ENCODE peak calls at places on chromosomes 12 and 14, in seven cellular contexts. Z is heart right ventricle, E is mucosa of descending colon, X is cardiac fibroblast, C is stomach, V is fibroblast of pulmonary artery, N is sigmoid colon. K is an unnamed sample.

GRCh38 chr14:53915364-53916014 is 41.1 kb downstream of the BMP4 start:
- DNase-seq in Z (no peak), E (no peak), X (peak; percentile 34), C (no peak), V (no peak), N (no peak), K (no peak)

GRCh38 chr14:22493753-22494152 is 95.3 kb downstream of the DAD1 start:
- DNase-seq in Z (no peak), E (no peak), X (no peak), C (no peak), V (no peak), N (no peak), K (no peak)

GRCh38 chr14:73795974-73796373 is 55.7 kb upstream of the PTGR2 start:
- DNase-seq in Z (no peak), E (peak; percentile 85), X (peak; percentile 46), C (peak; percentile 63), V (no peak), N (peak; percentile 43), K (no peak)

GRCh38 chr12:109625131-109625559 is 51.6 kb downstream of the MVK start:
- DNase-seq in Z (peak; percentile 40), E (no peak), X (peak; percentile 13), C (no peak), V (peak; percentile 13), N (no peak), K (no peak)

GRCh38 chr12:132524405-132524804 is 34.5 kb downstream of the FBRSL1 start:
- DNase-seq in Z (no peak), E (no peak), X (peak; percentile 6), C (peak; percentile 90), V (no peak), N (no peak), K (peak; percentile 36)

GRCh38 chr12:127750076-127750840 is 516.7 kb upstream of the TMEM132C start:
- DNase-seq in Z (no peak), E (no peak), X (no peak), C (no peak), V (no peak), N (no peak), K (no peak)

GRCh38 chr14:104112609-104113571 is 25.5 kb upstream of the KIF26A start:
- DNase-seq in Z (no peak), E (peak; percentile 32), X (no peak), C (peak; percentile 21), V (no peak), N (no peak), K (no peak)

GRCh38 chr12:71303199-71303598 is 136.4 kb upstream of the LGR5 start:
- DNase-seq in Z (no peak), E (no peak), X (no peak), C (no peak), V (no peak), N (no peak), K (no peak)

GRCh38 chr14:64659366-64659765 is 44.9 kb upstream of the PLEKHG3 start:
- DNase-seq in Z (no peak), E (no peak), X (no peak), C (no peak), V (no peak), N (no peak), K (no peak)

GRCh38 chr14:30906752-30907658 is 32.6 kb downstream of the COCH start:
- DNase-seq in Z (no peak), E (no peak), X (peak; percentile 52), C (no peak), V (peak; percentile 57), N (no peak), K (no peak)
- TF ChIP-seq CTCF in Z (peak; percentile 29), E (no peak), X (peak; percentile 24), C (no peak), V (peak; percentile 44), N (no peak), K (peak; percentile 31)

GRCh38 chr14:83297361-83297760 is 1763.7 kb upstream of the SEL1L start:
- DNase-seq in Z (no peak), E (no peak), X (no peak), C (no peak), V (no peak), N (no peak), K (no peak)

GRCh38 chr14:83294941-83295340 is 1761.3 kb upstream of the SEL1L start:
- DNase-seq in Z (no peak), E (no peak), X (peak; percentile 6), C (no peak), V (peak; percentile 40), N (no peak), K (no peak)

DNA sequence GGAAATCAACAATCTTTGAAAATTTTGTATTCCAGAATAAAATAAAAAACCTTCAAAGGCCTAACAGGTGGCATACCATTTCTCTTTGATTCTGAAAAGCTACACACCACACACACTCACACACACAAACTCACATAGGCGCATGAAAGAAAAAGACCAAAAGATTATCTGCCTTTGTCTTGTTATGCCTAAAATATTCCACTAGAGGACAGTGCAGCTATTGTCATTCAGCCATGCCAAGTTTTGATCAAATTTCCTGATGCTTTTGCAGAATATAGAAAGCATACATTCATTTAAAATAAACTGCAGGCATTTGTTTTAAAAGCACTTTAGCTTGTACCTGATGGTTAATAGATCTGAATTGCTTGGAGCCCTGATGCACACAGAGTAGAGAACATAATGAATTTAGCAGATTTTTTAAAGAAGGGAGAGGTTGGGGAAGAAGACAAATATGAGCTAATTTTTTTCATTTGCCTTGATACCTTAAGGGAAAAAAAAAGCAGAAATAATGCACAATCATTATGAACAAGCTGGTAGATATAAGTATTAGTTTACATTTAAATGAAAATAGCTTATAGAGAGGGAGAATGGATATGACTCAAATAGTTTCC is 1766.9 kb upstream of the SEL1L start:
- DNase-seq in Z (no peak), E (no peak), X (peak; percentile 56), C (no peak), V (peak; percentile 60), N (no peak), K (peak; percentile 45)
- TF ChIP-seq CTCF in Z (peak; percentile 76), E (peak; percentile 39), X (peak; percentile 78), C (no peak), V (peak; percentile 98), N (peak; percentile 50), K (peak; percentile 92)

GRCh38 chr12:59322473-59322872 is 273.4 kb upstream of the SLC16A7 start:
- DNase-seq in Z (no peak), E (no peak), X (no peak), C (peak; percentile 70), V (no peak), N (no peak), K (peak; percentile 28)
- TF ChIP-seq CTCF in Z (no peak), E (no peak), X (no peak), C (no peak), V (no peak), N (no peak), K (no peak)

GRCh38 chr12:13980548-13981295 is 680 bp downstream of the GRIN2B start:
- DNase-seq in Z (no peak), E (no peak), X (no peak), C (no peak), V (no peak), N (no peak), K (no peak)
- TF ChIP-seq CTCF in Z (no peak), E (no peak), X (no peak), C (no peak), V (no peak), N (no peak), K (no peak)

GRCh38 chr12:99253068-99253467 is 394.5 kb upstream of the GARIN6 start:
- DNase-seq in Z (no peak), E (no peak), X (no peak), C (no peak), V (no peak), N (no peak), K (no peak)
- TF ChIP-seq CTCF in Z (no peak), E (no peak), X (no peak), C (no peak), V (no peak), N (no peak), K (peak; percentile 51)

GRCh38 chr14:69672372-69672771 is 61.0 kb downstream of the SUSD6 start:
- DNase-seq in Z (no peak), E (no peak), X (no peak), C (no peak), V (no peak), N (no peak), K (no peak)
- TF ChIP-seq CTCF in Z (no peak), E (no peak), X (no peak), C (no peak), V (no peak), N (no peak), K (no peak)

K was measured in retinal pigment epithelial cell.